ENCODE peak calls at places on chromosomes 4 and X, in five cellular contexts. Q is progenitor cell of endocrine pancreas; U is hepatic stellate cell; V is naive thymus-derived CD8-positive, alpha-beta T cell; T is OCI-M1. C is an unnamed sample.

GRCh38 chr4:30716158-30716557 is 4.0 kb upstream of the PCDH7 start:
- DNase-seq in V (no peak), Q (no peak), U (peak; percentile 16), T (peak; percentile 75), C (peak; percentile 30)

GRCh38 chr4:164402554-164402953 is 351.4 kb upstream of the SMIM31 start:
- DNase-seq in T (no peak), V (no peak), U (no peak), Q (no peak), C (no peak)

GRCh38 chr4:157405070-157405469 is 184.5 kb downstream of the GRIA2 start:
- DNase-seq in U (no peak), V (no peak), T (no peak), Q (no peak), C (no peak)

GRCh38 chrX:17328837-17329236 is 46.2 kb upstream of the NHS start:
- DNase-seq in T (no peak), U (no peak), V (no peak), Q (no peak), C (no peak)

GRCh38 chrX:24494544-24495113 is 29.5 kb downstream of the PDK3 start:
- DNase-seq in Q (no peak), T (peak; percentile 80), U (peak; percentile 13), V (no peak), C (peak; percentile 67)

GRCh38 chr4:60891947-60892346 is 308.2 kb upstream of the ADGRL3 start:
- DNase-seq in Q (no peak), V (no peak), U (no peak), T (no peak), C (no peak)

GRCh38 chrX:109856974-109857373 is 123.9 kb upstream of the ACSL4 start:
- DNase-seq in T (peak; percentile 61), V (no peak), U (no peak), Q (no peak), C (peak; percentile 46)

GRCh38 chr4:83581411-83582288 is 45.7 kb downstream of the GPAT3 start:
- DNase-seq in U (no peak), Q (no peak), T (no peak), V (no peak), C (no peak)

GRCh38 chrX:136176399-136176825 is 29.1 kb downstream of the FHL1 start:
- DNase-seq in U (peak; percentile 39), V (no peak), T (no peak), Q (no peak), C (peak; percentile 77)

GRCh38 chr4:28001698-28002097 is 1141.1 kb downstream of the STIM2 start:
- DNase-seq in V (no peak), T (no peak), Q (no peak), U (no peak), C (no peak)

GRCh38 chr4:125389713-125390112 is 75.0 kb downstream of the FAT4 start:
- DNase-seq in U (peak; percentile 41), T (no peak), V (no peak), Q (no peak), C (peak; percentile 80)

GRCh38 chrX:47144626-47145407 is at the start of the genes NDUFB11 and RBM10:
- DNase-seq in V (peak; percentile 81), Q (peak; percentile 76), U (peak; percentile 89), T (peak; percentile 96), C (peak; percentile 94)

GRCh38 chr4:84493092-84493850 is 5.8 kb downstream of the NKX6-1 start:
- DNase-seq in V (no peak), U (no peak), Q (no peak), T (no peak), C (peak; percentile 26)

GRCh38 chr4:52838729-52839722 is 23.1 kb upstream of the RASL11B start:
- DNase-seq in V (no peak), U (no peak), T (no peak), Q (no peak), C (no peak)

GRCh38 chr4:7911044-7911578 is 28.6 kb downstream of the AFAP1 start:
- DNase-seq in U (peak; percentile 85), V (no peak), Q (no peak), T (no peak), C (no peak)

GRCh38 chr4:48725414-48725813 is 54.7 kb downstream of the FRYL start:
- DNase-seq in U (no peak), Q (no peak), T (no peak), V (no peak), C (no peak)

GRCh38 chr4:55258152-55258863 is 87.7 kb upstream of the SRD5A3 start:
- DNase-seq in V (no peak), Q (no peak), T (no peak), U (no peak), C (no peak)

GRCh38 chr4:40196724-40197281 is at the start of gene RHOH:
- DNase-seq in V (peak; percentile 62), U (no peak), T (peak; percentile 72), Q (no peak), C (no peak)

GRCh38 chr4:1285790-1286553 is 3.7 kb upstream of the MAEA start:
- DNase-seq in V (no peak), T (peak; percentile 55), U (no peak), Q (no peak), C (peak; percentile 33)

GRCh38 chr4:83852085-83852451 is 316.2 kb downstream of the GPAT3 start:
- DNase-seq in V (no peak), U (no peak), Q (no peak), T (no peak), C (peak; percentile 95)

GRCh38 chrX:101507372-101507771 is 22.1 kb downstream of the ARMCX4 start:
- DNase-seq in V (no peak), T (no peak), U (no peak), Q (no peak), C (no peak)

GRCh38 chrX:31333181-31333831 is 261.5 kb upstream of the FTHL17 start:
- DNase-seq in Q (no peak), V (no peak), T (no peak), U (peak; percentile 42), C (peak; percentile 80)

GRCh38 chr4:165684177-165684870 is 188.7 kb upstream of the TLL1 start:
- DNase-seq in Q (no peak), T (no peak), U (peak; percentile 2), V (no peak), C (peak; percentile 64)

GRCh38 chr4:112348488-112349158 is 51.5 kb downstream of the ALPK1 start:
- DNase-seq in T (no peak), U (peak; percentile 45), Q (no peak), V (no peak), C (peak; percentile 53)

GRCh38 chrX:116276191-116276700 is 105.7 kb downstream of the AGTR2 start:
- DNase-seq in Q (no peak), T (no peak), U (no peak), V (no peak), C (no peak)

GRCh38 chr4:184355111-184355604 is 119.2 kb downstream of the IRF2 start:
- DNase-seq in U (peak; percentile 66), T (peak; percentile 95), Q (no peak), V (no peak), C (peak; percentile 94)

GRCh38 chr4:3688018-3688998 is 77.9 kb upstream of the ADRA2C start:
- DNase-seq in V (no peak), T (no peak), Q (no peak), U (no peak), C (no peak)

GRCh38 chr4:25863347-25863784 is 578 bp upstream of the SEL1L3 start:
- DNase-seq in U (no peak), Q (peak; percentile 56), V (no peak), T (no peak), C (peak; percentile 54)

GRCh38 chr4:157010630-157011029 is 39.0 kb upstream of the PDGFC start:
- DNase-seq in Q (no peak), U (no peak), T (no peak), V (no peak), C (no peak)

GRCh38 chrX:141936080-141936479 is 32.4 kb downstream of the MAGEC1 start:
- DNase-seq in Q (no peak), U (no peak), T (no peak), V (no peak), C (peak; percentile 4)

GRCh38 chrX:148298737-148299136 is 201.7 kb upstream of the AFF2 start:
- DNase-seq in U (no peak), T (peak; percentile 3), V (no peak), Q (no peak), C (peak; percentile 45)

GRCh38 chr4:52606766-52607165 is 52.3 kb downstream of the USP46 start:
- DNase-seq in T (no peak), V (no peak), U (peak; percentile 10), Q (no peak), C (peak; percentile 66)

GRCh38 chr4:16537926-16538325 is 311.7 kb upstream of the TAPT1 start:
- DNase-seq in V (no peak), T (no peak), U (no peak), Q (no peak), C (no peak)

GRCh38 chrX:135741192-135741715 is 26.7 kb downstream of the CT45A3 start:
- DNase-seq in V (no peak), Q (no peak), U (no peak), T (no peak), C (no peak)

GRCh38 chr4:100386270-100386669 is 131.6 kb downstream of the EMCN start:
- DNase-seq in T (no peak), V (no peak), Q (no peak), U (no peak), C (no peak)

GRCh38 chr4:88600129-88600849 is 8.0 kb downstream of the HERC3 start:
- DNase-seq in V (no peak), Q (no peak), U (peak; percentile 43), T (peak; percentile 53), C (peak; percentile 40)

GRCh38 chr4:32499176-32499575 is 1779.0 kb downstream of the PCDH7 start:
- DNase-seq in Q (no peak), T (no peak), U (no peak), V (no peak), C (peak; percentile 95)

C was measured in kidney tubule cell.